ENCODE peak calls at places on chromosomes 11 and 22, in ten cellular contexts. D is heart right ventricle, T is uterus, W is thoracic aorta, Q is body of pancreas, S is caudate nucleus, I is lower lobe of right lung, N is kidney, J is brain microvascular endothelial cell, G is HCT116. X is an unnamed sample.

GRCh38 chr22:50303515-50303847 is 4.0 kb downstream of the PLXNB2 start:
- DNase-seq in D (no peak), T (no peak), W (no peak), Q (no peak), S (no peak), I (no peak), N (no peak), J (no peak), G (no peak), X (no peak)

GRCh38 chr11:34567733-34568132 is 53.2 kb upstream of the EHF start:
- DNase-seq in D (no peak), T (no peak), W (no peak), Q (no peak), S (no peak), I (no peak), N (no peak), J (no peak), G (no peak), X (no peak)

GRCh38 chr11:65452806-65453490 is 30.4 kb downstream of the NEAT1 start:
- DNase-seq in D (no peak), T (peak), W (no peak), Q (no peak), S (no peak), I (no peak), N (peak), J (peak), G (no peak), X (no peak)

GRCh38 chr11:117703209-117703608 is 93.8 kb downstream of the DSCAML1 start:
- DNase-seq in D (no peak), T (no peak), W (no peak), Q (no peak), S (no peak), I (no peak), N (no peak), J (no peak), G (no peak), X (no peak)

GRCh38 chr11:93498099-93499040 is 44.8 kb downstream of the SMCO4 start:
- DNase-seq in D (no peak), T (no peak), W (no peak), Q (no peak), S (no peak), I (no peak), N (no peak), J (peak), G (no peak), X (no peak)

GRCh38 chr11:123829745-123830144 is 23.6 kb upstream of the OR6M1 start:
- DNase-seq in D (no peak), T (no peak), W (no peak), Q (no peak), S (no peak), I (no peak), N (peak), J (no peak), G (no peak), X (no peak)

GRCh38 chr11:116217006-116217405 is 555.8 kb downstream of the BUD13 start:
- DNase-seq in D (peak), T (no peak), W (no peak), Q (peak), S (no peak), I (peak), N (no peak), J (peak), G (peak), X (peak)

GRCh38 chr11:2869561-2870427 is 15.8 kb downstream of the CDKN1C start:
- DNase-seq in D (no peak), T (no peak), W (no peak), Q (no peak), S (no peak), I (no peak), N (no peak), J (no peak), G (no peak), X (no peak)

GRCh38 chr11:102120437-102120935 is 10.2 kb downstream of the YAP1 start:
- DNase-seq in D (no peak), T (no peak), W (no peak), Q (no peak), S (no peak), I (no peak), N (no peak), J (no peak), G (no peak), X (no peak)

GRCh38 chr11:119728226-119728626 is 774 bp downstream of the NECTIN1 start:
- DNase-seq in D (no peak), T (no peak), W (no peak), Q (peak), S (no peak), I (no peak), N (no peak), J (no peak), G (no peak), X (no peak)

GRCh38 chr11:60265373-60266214 is 14.9 kb upstream of the MS4A4A start:
- DNase-seq in D (peak), T (no peak), W (no peak), Q (no peak), S (no peak), I (no peak), N (no peak), J (peak), G (peak), X (no peak)

GRCh38 chr11:68380786-68381622 is 68.6 kb downstream of the LRP5 start:
- DNase-seq in D (peak), T (peak), W (no peak), Q (no peak), S (no peak), I (no peak), N (no peak), J (no peak), G (no peak), X (no peak)

GRCh38 chr22:41501209-41501608 is 32.3 kb downstream of the ACO2 start:
- DNase-seq in D (no peak), T (no peak), W (no peak), Q (no peak), S (no peak), I (no peak), N (no peak), J (no peak), G (no peak), X (no peak)

GRCh38 chr22:44089717-44090570 is 65.8 kb downstream of the PARVB start:
- DNase-seq in D (no peak), T (no peak), W (no peak), Q (no peak), S (no peak), I (no peak), N (peak), J (no peak), G (no peak), X (no peak)

GRCh38 chr11:35337136-35337918 is 82.0 kb downstream of the SLC1A2 start:
- DNase-seq in D (no peak), T (no peak), W (no peak), Q (peak), S (no peak), I (no peak), N (no peak), J (peak), G (peak), X (no peak)

GRCh38 chr11:1227551-1228182 is 4.8 kb downstream of the MUC5B start:
- DNase-seq in D (no peak), T (no peak), W (no peak), Q (no peak), S (no peak), I (peak), N (peak), J (no peak), G (no peak), X (no peak)

GRCh38 chr11:111445586-111445985 is 66.5 kb upstream of the POU2AF1 start:
- DNase-seq in D (peak), T (no peak), W (no peak), Q (no peak), S (no peak), I (no peak), N (no peak), J (no peak), G (no peak), X (no peak)

GRCh38 chr11:61152816-61153592 is 8.2 kb downstream of the VPS37C start:
- DNase-seq in D (no peak), T (no peak), W (no peak), Q (no peak), S (no peak), I (no peak), N (no peak), J (peak), G (no peak), X (no peak)

GRCh38 chr11:83007909-83008580 is 63.7 kb downstream of the RAB30 start:
- DNase-seq in D (peak), T (peak), W (no peak), Q (peak), S (no peak), I (peak), N (peak), J (peak), G (no peak), X (no peak)

GRCh38 chr22:46674367-46674781 is 54.2 kb downstream of the GRAMD4 start:
- DNase-seq in D (peak), T (peak), W (no peak), Q (no peak), S (no peak), I (peak), N (peak), J (no peak), G (no peak), X (peak)

GRCh38 chr11:75946531-75947530 is 131.8 kb downstream of the UVRAG start:
- DNase-seq in D (peak), T (no peak), W (no peak), Q (no peak), S (no peak), I (no peak), N (no peak), J (peak), G (peak), X (no peak)

GRCh38 chr22:50517495-50518260 is 7.7 kb downstream of the SCO2 start:
- DNase-seq in D (no peak), T (no peak), W (no peak), Q (no peak), S (no peak), I (no peak), N (no peak), J (no peak), G (no peak), X (no peak)

DNA sequence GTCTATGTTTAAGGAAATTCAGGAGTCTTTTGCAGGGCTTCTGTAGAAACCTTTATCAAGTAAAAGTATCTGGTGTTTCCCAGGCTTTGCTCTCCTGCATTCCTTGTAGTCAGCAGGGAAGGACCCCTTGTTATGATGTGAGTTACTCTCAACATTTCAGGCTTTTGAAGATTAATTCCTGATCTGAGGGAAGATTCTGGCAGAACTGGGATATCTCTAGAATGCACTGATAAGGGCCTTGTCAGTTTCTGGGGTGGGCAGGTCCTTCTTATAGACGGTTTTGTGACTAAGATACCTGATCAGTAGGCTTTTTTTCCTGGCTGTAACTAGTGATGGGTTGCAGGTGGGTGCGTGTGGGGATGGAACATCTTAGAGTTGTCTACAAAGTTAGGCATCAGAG is 117.0 kb downstream of the TEAD1 start:
- DNase-seq in D (no peak), T (no peak), W (no peak), Q (no peak), S (no peak), I (no peak), N (no peak), J (no peak), G (no peak), X (no peak)
- H3K27ac ChIP-seq in D (no peak), T (no peak), W (no peak), Q (no peak), S (no peak), I (no peak), N (no peak), J (no peak), G (no peak), X (no peak)

GRCh38 chr11:67369275-67369674 is 4.1 kb downstream of the CLCF1 start:
- DNase-seq in D (no peak), T (no peak), W (no peak), Q (no peak), S (no peak), I (no peak), N (no peak), J (no peak), G (no peak), X (no peak)

GRCh38 chr11:67371549-67372231 is 1.7 kb downstream of the CLCF1 start:
- DNase-seq in D (no peak), T (peak), W (no peak), Q (peak), S (no peak), I (peak), N (no peak), J (peak), G (no peak), X (no peak)

GRCh38 chr11:67369801-67370284 is 3.6 kb downstream of the CLCF1 start:
- DNase-seq in D (no peak), T (peak), W (no peak), Q (no peak), S (no peak), I (no peak), N (no peak), J (no peak), G (no peak), X (no peak)

GRCh38 chr11:67371199-67371548 is 2.2 kb downstream of the CLCF1 start:
- DNase-seq in D (no peak), T (no peak), W (no peak), Q (no peak), S (no peak), I (no peak), N (no peak), J (no peak), G (no peak), X (no peak)

DNA sequence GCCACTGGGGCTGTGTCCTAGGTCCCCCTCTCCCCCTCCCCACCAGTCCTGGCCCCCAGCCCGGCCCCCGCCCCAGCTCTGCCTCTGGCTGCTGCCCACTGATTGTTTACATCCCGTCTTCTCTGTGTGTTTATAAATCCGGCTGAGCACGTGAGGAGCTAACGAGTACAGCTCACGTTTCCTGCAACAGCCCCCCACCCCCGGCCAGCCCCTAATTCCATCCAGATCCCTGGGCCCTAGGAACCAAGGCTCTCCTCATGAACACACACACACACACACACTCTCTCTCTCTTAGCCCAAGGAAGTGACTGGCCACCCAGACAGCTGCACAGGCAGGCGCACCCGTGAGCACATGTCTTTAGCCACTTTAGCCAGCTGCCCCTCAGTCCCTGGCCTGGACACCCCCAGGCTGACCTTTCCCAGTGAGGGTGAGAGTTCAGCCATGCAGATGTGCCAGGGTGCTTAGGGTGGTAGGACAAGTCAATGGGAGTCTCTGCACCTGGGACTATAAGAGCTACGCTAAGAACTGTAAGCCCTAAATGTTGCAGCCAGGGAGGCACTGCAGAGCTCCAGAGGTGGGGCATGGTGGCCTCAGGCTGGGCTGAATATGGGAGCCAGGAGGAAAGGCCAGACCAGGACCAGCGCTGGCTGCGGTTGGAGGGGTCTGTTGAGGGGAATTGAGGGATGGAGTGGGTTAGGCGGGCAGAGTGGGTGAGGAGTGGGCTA is 2.9 kb downstream of the CLCF1 start:
- DNase-seq in D (no peak), T (peak), W (no peak), Q (no peak), S (no peak), I (no peak), N (no peak), J (no peak), G (no peak), X (no peak)
- H3K27ac ChIP-seq in D (no peak), T (peak), W (peak), Q (no peak), S (no peak), I (no peak), N (no peak), J (no peak), G (peak), X (no peak)

DNA sequence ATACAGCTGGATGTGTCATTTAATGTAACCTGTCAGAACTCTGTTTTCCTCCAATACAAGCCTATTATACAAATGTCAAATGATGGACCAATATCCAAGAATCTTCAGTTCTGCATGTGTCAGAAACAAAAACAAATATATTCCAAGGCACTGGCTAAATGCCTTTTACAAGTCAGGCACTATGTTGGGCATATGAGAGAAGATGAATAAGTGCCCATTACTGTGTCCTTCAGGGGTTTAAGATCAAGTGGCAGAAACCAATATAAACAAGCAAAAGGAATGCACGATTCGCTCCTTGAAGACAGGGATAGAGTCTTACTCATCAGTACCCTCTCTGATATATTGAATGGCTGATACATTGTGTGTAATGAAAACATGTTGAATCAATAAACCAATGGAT is 254.4 kb downstream of the TTC28 start:
- DNase-seq in D (no peak), T (no peak), W (no peak), Q (no peak), S (no peak), I (no peak), N (no peak), J (no peak), G (no peak), X (no peak)
- H3K27ac ChIP-seq in D (no peak), T (no peak), W (no peak), Q (peak), S (no peak), I (no peak), N (no peak), J (no peak), G (no peak), X (no peak)

GRCh38 chr22:20117656-20118571 is 888 bp upstream of the TRMT2A start:
- DNase-seq in D (peak), T (no peak), W (no peak), Q (peak), S (no peak), I (peak), N (peak), J (peak), G (no peak), X (no peak)
- H3K27ac ChIP-seq in D (peak), T (peak), W (peak), Q (peak), S (no peak), I (peak), N (no peak), J (peak), G (peak), X (peak)

DNA sequence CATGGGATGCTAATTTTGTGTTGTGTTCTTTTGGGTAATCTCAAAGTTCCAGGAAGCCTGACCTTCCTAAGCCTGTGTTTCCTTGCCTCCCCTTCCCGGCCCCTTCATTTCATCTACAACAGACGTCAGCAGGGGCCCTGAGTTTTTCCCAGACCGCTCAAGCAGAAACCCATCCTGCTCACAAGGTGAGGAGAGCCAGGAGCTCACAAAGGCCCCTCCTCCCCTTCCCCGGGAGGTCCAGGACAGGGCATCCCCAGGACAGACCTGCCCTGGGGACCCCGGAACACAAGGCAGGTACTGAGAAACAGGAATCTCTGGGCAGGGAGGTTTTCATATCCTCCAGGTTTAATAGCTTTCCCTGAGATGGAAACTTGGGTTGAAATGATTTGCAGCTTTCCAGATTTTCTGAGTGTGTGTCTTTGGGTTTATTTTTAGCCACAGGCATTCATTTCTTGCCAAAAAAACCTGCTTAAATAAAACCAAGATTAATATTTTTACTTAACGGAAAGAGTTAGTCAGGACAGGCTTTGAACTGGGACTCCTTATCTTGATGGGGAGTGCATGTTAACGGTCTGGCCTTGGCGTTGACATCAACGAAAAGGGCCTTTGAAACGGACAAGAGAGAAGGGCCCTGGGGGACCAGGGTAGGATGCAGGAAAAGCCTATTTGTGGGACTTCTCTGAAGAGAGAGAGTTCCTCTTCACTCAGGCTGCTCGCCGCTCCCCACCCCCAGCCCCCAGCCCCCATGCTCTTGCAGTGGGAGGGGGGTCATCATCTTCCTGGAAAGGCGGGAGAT is 38.5 kb downstream of the TIMP3 start:
- DNase-seq in D (peak), T (peak), W (no peak), Q (no peak), S (no peak), I (no peak), N (no peak), J (peak), G (no peak), X (no peak)
- H3K27ac ChIP-seq in D (peak), T (peak), W (peak), Q (no peak), S (peak), I (peak), N (peak), J (no peak), G (no peak), X (no peak)

DNA sequence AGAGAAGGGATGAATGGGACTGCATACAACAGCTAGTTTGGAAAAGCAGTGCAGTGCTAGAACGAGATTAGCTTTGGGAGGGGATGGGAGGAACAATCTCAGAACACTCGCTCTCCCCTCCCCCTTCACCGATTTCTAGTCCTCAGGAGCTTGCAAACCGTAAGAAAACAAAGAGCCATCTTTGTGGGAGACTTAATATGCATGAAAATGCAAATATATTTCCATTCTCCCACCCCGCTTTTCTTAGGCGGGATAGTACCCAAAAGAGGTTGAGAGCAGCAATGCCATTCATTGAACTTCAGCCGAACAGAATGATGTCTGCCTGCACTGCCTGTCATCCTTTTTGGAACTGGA is 1.1 kb downstream of the SPINDOC start:
- DNase-seq in D (no peak), T (no peak), W (no peak), Q (no peak), S (no peak), I (no peak), N (no peak), J (no peak), G (no peak), X (no peak)
- H3K27ac ChIP-seq in D (no peak), T (peak), W (no peak), Q (peak), S (no peak), I (peak), N (no peak), J (no peak), G (peak), X (peak)

X was measured in substantia nigra.